ENCODE peak calls at places on chromosomes 2 and 18, in eight cellular contexts. O, Y, B, K, I, Z, L and S are unnamed samples.

GRCh38 chr18:40159141-40160017 is 1795.7 kb upstream of the PIK3C3 start:
- DNase-seq in I (peak), B (no peak), L (peak), Z (no peak), O (peak), K (peak), Y (no peak), S (no peak)

GRCh38 chr2:49619804-49620203 is 465.5 kb upstream of the FSHR start:
- DNase-seq in Y (no peak), O (no peak), K (no peak), B (no peak), L (peak), I (no peak), Z (no peak), S (no peak)

GRCh38 chr2:138369856-138370255 is 131.7 kb upstream of the SPOPL start:
- DNase-seq in O (no peak), Z (no peak), Y (no peak), K (peak), B (no peak), I (no peak), L (no peak), S (no peak)

GRCh38 chr2:241846406-241846805 is 12.3 kb downstream of the PDCD1 start:
- DNase-seq in O (no peak), L (no peak), K (no peak), I (no peak), Y (no peak), Z (no peak), B (no peak), S (no peak)

GRCh38 chr2:60710707-60711106 is 45.4 kb upstream of the PAPOLG start:
- DNase-seq in B (no peak), L (peak), K (peak), I (no peak), Y (no peak), O (no peak), Z (no peak), S (no peak)

GRCh38 chr18:3062798-3063563 is 50.0 kb upstream of the LPIN2 start:
- DNase-seq in Z (peak), O (peak), L (peak), K (peak), Y (peak), I (no peak), B (peak), S (no peak)

GRCh38 chr2:198347349-198347748 is 543.0 kb downstream of the PLCL1 start:
- DNase-seq in O (no peak), I (no peak), B (no peak), K (no peak), Y (no peak), L (no peak), Z (no peak), S (no peak)

GRCh38 chr2:120552800-120553471 is 182.7 kb upstream of the GLI2 start:
- DNase-seq in K (peak), Y (peak), I (peak), L (peak), Z (no peak), B (peak), O (peak), S (no peak)

GRCh38 chr18:24274822-24275221 is 122.8 kb downstream of the OSBPL1A start:
- DNase-seq in Z (no peak), Y (no peak), L (peak), B (peak), I (no peak), O (no peak), K (no peak), S (no peak)

GRCh38 chr18:1270081-1270480 is 365.4 kb downstream of the ADCYAP1 start:
- DNase-seq in Y (no peak), K (no peak), O (no peak), L (no peak), I (no peak), B (peak), Z (no peak), S (no peak)

GRCh38 chr2:180734382-180734781 is 246.0 kb upstream of the UBE2E3 start:
- DNase-seq in I (no peak), O (no peak), L (no peak), K (no peak), Z (no peak), Y (no peak), B (no peak), S (no peak)

GRCh38 chr2:36371963-36372391 is 16.4 kb downstream of the CRIM1 start:
- DNase-seq in I (peak), Y (peak), Z (no peak), L (no peak), K (peak), B (no peak), O (peak), S (no peak)

GRCh38 chr2:12978058-12978835 is 261.5 kb downstream of the TRIB2 start:
- DNase-seq in O (no peak), L (peak), Z (no peak), Y (no peak), B (no peak), I (no peak), K (peak), S (no peak)

DNA sequence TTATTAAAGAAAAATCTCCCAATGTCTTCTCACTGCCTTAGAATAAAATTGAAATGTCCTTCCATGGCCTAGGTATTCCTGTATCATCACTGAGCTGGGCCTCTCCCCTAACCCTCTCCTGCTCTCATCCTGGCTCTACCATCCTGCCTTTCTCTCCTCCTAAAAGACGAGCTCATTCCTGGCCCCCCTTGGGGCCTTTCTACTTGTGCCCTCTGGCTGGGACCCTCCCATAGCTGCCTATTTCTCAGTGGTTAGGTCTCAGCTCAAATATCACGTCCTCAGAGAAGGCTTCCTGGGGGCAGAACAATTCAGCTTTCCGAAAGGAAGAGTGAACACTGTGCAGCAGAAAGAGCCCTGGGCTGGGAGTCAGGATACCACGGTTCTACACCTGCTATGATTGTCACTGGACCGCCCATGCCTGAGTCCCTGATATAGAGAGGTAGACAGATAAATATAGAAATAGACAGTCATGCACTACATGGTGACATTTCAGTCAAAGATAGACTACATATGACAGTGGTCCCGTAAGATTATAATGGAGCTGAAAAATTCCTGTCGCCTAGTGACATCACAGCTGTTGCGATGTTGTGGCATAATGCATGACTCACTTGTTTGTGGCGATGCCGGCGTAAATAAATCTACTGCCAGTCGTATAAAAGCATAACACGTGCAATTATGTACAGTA is 9.4 kb downstream of the DNPEP start:
- DNase-seq in B (no peak), L (no peak), I (no peak), O (no peak), Y (no peak), Z (no peak), K (no peak), S (no peak)
- H3K4me3 ChIP-seq in B (no peak), L (no peak), I (no peak), O (no peak), Y (no peak), Z (no peak), K (no peak), S (no peak)

GRCh38 chr2:149038442-149039212 is at the start of gene LYPD6B:
- DNase-seq in I (no peak), Y (peak), K (no peak), L (peak), B (peak), O (peak), Z (no peak), S (no peak)
- H3K4me3 ChIP-seq in I (peak), Y (peak), K (no peak), L (peak), B (no peak), O (peak), Z (no peak), S (peak)

GRCh38 chr18:30765247-30765646 is 277.3 kb downstream of the DSC3 start:
- DNase-seq in I (no peak), Z (no peak), B (no peak), O (no peak), L (no peak), K (no peak), Y (no peak), S (no peak)

GRCh38 chr18:30763913-30764350 is 278.6 kb downstream of the DSC3 start:
- DNase-seq in L (no peak), Z (no peak), O (no peak), I (no peak), B (no peak), Y (no peak), K (no peak), S (no peak)

GRCh38 chr18:30766053-30766452 is 276.5 kb downstream of the DSC3 start:
- DNase-seq in Y (no peak), K (no peak), Z (no peak), I (no peak), L (no peak), B (no peak), O (no peak), S (no peak)
- H3K4me3 ChIP-seq in Y (no peak), K (no peak), Z (no peak), I (no peak), L (no peak), B (no peak), O (no peak), S (no peak)

GRCh38 chr18:46754661-46755292 is 2.1 kb downstream of the ST8SIA5 start:
- DNase-seq in L (no peak), Y (no peak), K (no peak), Z (no peak), O (no peak), I (no peak), B (no peak), S (no peak)

GRCh38 chr18:46754188-46754587 is 2.7 kb downstream of the ST8SIA5 start:
- DNase-seq in O (no peak), I (no peak), Y (no peak), B (no peak), L (peak), Z (no peak), K (no peak), S (no peak)

GRCh38 chr18:46756172-46756558 is 688 bp downstream of the ST8SIA5 start:
- DNase-seq in O (no peak), K (no peak), L (no peak), Z (no peak), I (no peak), B (no peak), Y (no peak), S (no peak)

GRCh38 chr18:46756559-46757201 is at the start of gene ST8SIA5:
- DNase-seq in K (no peak), I (no peak), B (no peak), Y (no peak), L (no peak), O (no peak), Z (no peak), S (no peak)

GRCh38 chr18:46755315-46756171 is 1.3 kb downstream of the ST8SIA5 start:
- DNase-seq in B (no peak), Z (no peak), L (no peak), K (no peak), Y (no peak), O (no peak), I (no peak), S (no peak)
- H3K4me3 ChIP-seq in B (no peak), Z (no peak), L (no peak), K (no peak), Y (no peak), O (no peak), I (peak), S (peak)

DNA sequence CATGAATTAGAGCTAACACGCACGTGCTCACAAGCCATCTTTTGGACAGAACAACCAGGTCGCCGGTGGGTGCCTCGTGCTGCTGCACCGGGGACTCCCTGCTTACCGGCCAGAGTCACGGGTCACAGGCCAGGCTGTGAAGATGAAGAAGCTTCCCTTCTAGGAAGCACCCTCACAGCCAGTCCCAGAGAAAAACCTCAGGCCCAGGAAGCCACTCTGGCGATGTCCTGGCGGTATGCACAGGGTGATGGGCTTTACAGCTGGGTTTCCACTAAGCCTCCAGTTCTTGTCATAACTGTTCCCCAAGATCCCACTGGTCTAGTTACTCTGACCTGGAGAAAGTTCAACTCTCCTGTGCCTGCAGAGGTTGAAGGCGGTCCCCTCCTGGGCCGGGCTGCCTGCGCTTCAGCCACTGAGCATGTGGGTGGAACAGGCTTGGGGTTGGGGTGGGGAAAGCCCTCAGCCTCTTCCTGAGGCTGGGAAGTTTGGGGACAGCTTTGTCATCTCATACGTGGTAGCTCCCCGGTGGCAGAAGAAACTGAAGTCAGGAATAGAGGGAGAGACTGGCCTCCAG is 15.2 kb upstream of the DIS3L2 start:
- DNase-seq in O (no peak), Y (peak), B (no peak), L (no peak), Z (no peak), I (no peak), K (no peak), S (no peak)
- H3K4me3 ChIP-seq in O (no peak), Y (no peak), B (no peak), L (no peak), Z (no peak), I (no peak), K (no peak), S (no peak)

GRCh38 chr2:157292853-157293252 is 32.8 kb downstream of the ERMN start:
- DNase-seq in Y (no peak), K (no peak), B (no peak), O (no peak), Z (no peak), I (no peak), L (no peak), S (no peak)
- H3K4me3 ChIP-seq in Y (no peak), K (no peak), B (no peak), O (no peak), Z (no peak), I (no peak), L (no peak), S (no peak)

GRCh38 chr18:47926101-47926850 is 4.2 kb downstream of the SMAD2 start:
- DNase-seq in K (no peak), O (no peak), B (no peak), Y (no peak), Z (no peak), I (no peak), L (no peak), S (no peak)

GRCh38 chr18:47929681-47930085 is 776 bp downstream of the SMAD2 start:
- DNase-seq in Y (no peak), O (peak), I (no peak), L (no peak), B (no peak), Z (no peak), K (peak), S (no peak)

GRCh38 chr18:47930086-47930843 is at the start of gene SMAD2:
- DNase-seq in Y (peak), L (peak), I (peak), K (peak), O (peak), Z (peak), B (peak), S (no peak)

GRCh38 chr18:47930844-47931706 is 616 bp upstream of the SMAD2 start:
- DNase-seq in B (peak), K (peak), Z (peak), Y (peak), I (peak), L (peak), O (peak), S (peak)

DNA sequence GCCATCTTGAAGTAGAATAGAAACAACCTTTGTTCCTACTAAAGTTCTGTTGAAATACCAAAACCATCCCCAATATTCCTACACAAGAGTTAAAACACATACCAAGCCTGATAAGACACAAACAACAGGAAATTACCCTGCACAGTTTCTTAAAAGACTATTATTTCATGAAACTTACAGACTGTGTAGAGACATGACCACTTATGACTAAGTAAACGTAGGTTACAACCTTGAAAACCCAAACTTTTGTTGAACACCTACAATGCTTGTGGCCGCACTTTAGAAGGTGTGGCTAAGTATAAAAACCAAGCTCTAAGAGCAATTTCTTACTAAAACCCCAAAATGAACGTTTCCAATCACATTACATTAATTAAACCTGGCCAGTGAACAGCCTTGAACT is 2.0 kb downstream of the SMAD2 start:
- DNase-seq in L (no peak), Z (no peak), Y (no peak), B (no peak), K (peak), I (no peak), O (peak), S (no peak)
- H3K4me3 ChIP-seq in L (peak), Z (peak), Y (peak), B (no peak), K (no peak), I (peak), O (peak), S (peak)

DNA sequence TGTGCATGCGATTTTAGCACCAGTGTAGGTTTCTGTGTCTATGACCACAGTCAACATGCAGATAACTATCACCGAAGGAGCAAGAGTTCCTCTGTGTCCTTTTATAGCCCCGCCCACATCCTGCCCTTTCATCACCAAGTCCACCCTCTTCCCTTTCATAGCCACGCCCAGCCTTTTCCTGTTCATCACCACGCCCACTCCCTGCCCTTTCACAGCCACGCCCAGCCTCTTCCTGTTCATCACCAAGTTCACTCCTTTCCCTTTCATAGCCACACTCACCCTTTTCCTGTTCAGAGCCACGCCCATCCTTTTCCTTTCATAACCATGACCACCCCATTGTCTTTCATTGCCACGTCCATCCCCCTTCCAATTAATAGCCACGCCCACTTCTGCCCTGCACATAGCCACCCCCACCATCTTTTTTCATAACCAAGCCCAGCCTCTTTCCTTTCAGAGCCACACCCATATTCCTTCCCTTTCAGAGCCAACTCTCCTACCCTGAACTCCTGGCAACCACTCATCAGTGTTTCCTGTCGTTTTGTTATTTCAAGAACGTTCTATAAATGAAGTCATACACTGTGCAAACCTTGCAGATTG is 273.9 kb downstream of the MYT1L start:
- DNase-seq in B (peak), Y (peak), L (peak), Z (peak), O (no peak), K (peak), I (no peak), S (peak)
- H3K4me3 ChIP-seq in B (no peak), Y (no peak), L (no peak), Z (no peak), O (no peak), K (no peak), I (no peak), S (no peak)

GRCh38 chr2:33459745-33460144 is 16.7 kb upstream of the RASGRP3 start:
- DNase-seq in K (no peak), B (no peak), Y (no peak), Z (no peak), O (no peak), I (no peak), L (no peak), S (no peak)
- H3K4me3 ChIP-seq in K (no peak), B (no peak), Y (no peak), Z (no peak), O (no peak), I (no peak), L (peak), S (no peak)

DNA sequence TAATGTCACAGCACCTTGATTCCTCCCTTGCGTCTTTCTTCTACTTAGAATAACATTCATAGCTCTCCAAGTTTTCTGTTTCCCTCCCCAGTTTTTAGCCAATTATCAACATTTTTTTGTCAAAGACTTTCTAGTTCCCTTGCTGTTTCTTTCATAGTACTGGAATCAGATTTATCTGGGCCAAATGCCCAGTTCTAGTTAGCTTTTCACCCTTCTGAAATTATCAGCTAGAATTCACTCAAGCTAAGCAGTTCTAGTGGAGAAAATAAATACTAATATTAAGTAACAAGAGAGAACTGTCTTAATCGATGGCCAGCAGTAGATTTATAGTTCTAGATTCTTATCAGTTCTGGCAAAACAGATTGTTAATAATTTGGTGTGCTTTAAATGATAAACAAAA is 36.2 kb downstream of the EFEMP1 start:
- DNase-seq in Y (no peak), I (peak), B (no peak), K (peak), O (no peak), Z (no peak), L (no peak), S (no peak)
- H3K4me3 ChIP-seq in Y (no peak), I (no peak), B (no peak), K (no peak), O (no peak), Z (no peak), L (no peak), S (no peak)